ENCODE peak calls at places on chromosome 21, in eight cellular contexts. H, F, W, D, M, N, T and C are unnamed samples.

GRCh38 chr21:39556176-39556575 is 56.6 kb upstream of the B3GALT5 start:
- DNase-seq in H (no peak), F (no peak), W (no peak), D (no peak), M (peak; percentile 54), N (no peak), T (peak; percentile 19), C (no peak)

GRCh38 chr21:42535602-42536171 is 22.0 kb downstream of the SLC37A1 start:
- DNase-seq in H (peak; percentile 31), F (no peak), W (no peak), D (no peak), M (no peak), N (no peak), T (no peak), C (no peak)

GRCh38 chr21:14382486-14382834 is 486 bp downstream of the HSPA13 start:
- DNase-seq in H (peak; percentile 36), F (peak; percentile 21), W (no peak), D (peak; percentile 14), M (no peak), N (no peak), T (no peak), C (no peak)

GRCh38 chr21:45020629-45021427 is 53.6 kb upstream of the ADARB1 start:
- DNase-seq in H (peak; percentile 24), F (no peak), W (peak; percentile 66), D (no peak), M (no peak), N (no peak), T (no peak), C (no peak)

GRCh38 chr21:21003701-21004100 is 5.5 kb downstream of the NCAM2 start:
- DNase-seq in H (no peak), F (no peak), W (no peak), D (peak; percentile 40), M (peak; percentile 34), N (no peak), T (peak; percentile 49), C (no peak)

GRCh38 chr21:44718571-44718970 is 7.2 kb upstream of the TSPEAR start:
- DNase-seq in H (no peak), F (no peak), W (no peak), D (no peak), M (peak; percentile 89), N (no peak), T (no peak), C (no peak)

GRCh38 chr21:33396436-33396835 is 6.8 kb upstream of the IFNGR2 start:
- DNase-seq in H (no peak), F (no peak), W (no peak), D (no peak), M (no peak), N (no peak), T (no peak), C (no peak)

GRCh38 chr21:39317134-39318090 is 4.0 kb upstream of the BRWD1 start:
- DNase-seq in H (no peak), F (peak; percentile 26), W (no peak), D (no peak), M (no peak), N (no peak), T (no peak), C (no peak)

GRCh38 chr21:35335951-35336446 is 286.9 kb upstream of the RUNX1 start:
- DNase-seq in H (no peak), F (no peak), W (no peak), D (no peak), M (no peak), N (no peak), T (no peak), C (no peak)

GRCh38 chr21:39385299-39386145 is 36.6 kb upstream of the HMGN1 start:
- DNase-seq in H (peak; percentile 86), F (peak; percentile 73), W (peak; percentile 93), D (peak; percentile 78), M (no peak), N (peak; percentile 67), T (no peak), C (peak; percentile 71)

GRCh38 chr21:46229133-46229922 is 754 bp upstream of the LSS start:
- DNase-seq in H (peak; percentile 60), F (peak; percentile 42), W (peak; percentile 67), D (no peak), M (no peak), N (no peak), T (no peak), C (no peak)

GRCh38 chr21:43727571-43728466 is 8.9 kb downstream of the PDXK start:
- DNase-seq in H (no peak), F (peak; percentile 77), W (peak; percentile 81), D (peak; percentile 67), M (peak; percentile 50), N (no peak), T (no peak), C (no peak)

GRCh38 chr21:10466200-10466599 is 55.2 kb upstream of the TPTE start:
- DNase-seq in H (no peak), F (no peak), W (no peak), D (no peak), M (no peak), N (no peak), T (no peak), C (no peak)

GRCh38 chr21:46424621-46425020 is 34.1 kb upstream of the DIP2A start:
- DNase-seq in H (no peak), F (no peak), W (peak; percentile 38), D (no peak), M (no peak), N (no peak), T (no peak), C (no peak)

GRCh38 chr21:44780140-44780508 is 21.5 kb downstream of the UBE2G2 start:
- DNase-seq in H (no peak), F (no peak), W (no peak), D (no peak), M (no peak), N (no peak), T (no peak), C (no peak)

GRCh38 chr21:46189213-46189958 is 5.1 kb upstream of the SPATC1L start:
- DNase-seq in H (peak; percentile 15), F (no peak), W (peak; percentile 41), D (no peak), M (peak; percentile 26), N (no peak), T (no peak), C (no peak)

GRCh38 chr21:35390013-35390776 is 341.1 kb upstream of the RUNX1 start:
- DNase-seq in H (no peak), F (no peak), W (no peak), D (peak; percentile 53), M (no peak), N (no peak), T (no peak), C (no peak)

GRCh38 chr21:29490016-29490415 is 191.3 kb downstream of the BACH1 start:
- DNase-seq in H (no peak), F (no peak), W (no peak), D (no peak), M (no peak), N (no peak), T (no peak), C (no peak)

GRCh38 chr21:29465528-29465927 is 166.8 kb downstream of the BACH1 start:
- DNase-seq in H (no peak), F (no peak), W (no peak), D (no peak), M (no peak), N (no peak), T (no peak), C (no peak)

GRCh38 chr21:45556645-45557601 is 14.7 kb upstream of the SLC19A1 start:
- DNase-seq in H (peak; percentile 39), F (peak; percentile 35), W (peak; percentile 61), D (no peak), M (peak; percentile 29), N (peak; percentile 56), T (no peak), C (no peak)

GRCh38 chr21:21734088-21734487 is 735.9 kb downstream of the NCAM2 start:
- DNase-seq in H (no peak), F (no peak), W (no peak), D (no peak), M (no peak), N (no peak), T (no peak), C (no peak)